ENCODE peak calls at places on chromosome 15, in seven cellular contexts. K, E, A, W, L, Q and D are unnamed samples.
A peak's percentile ranks its signal among the peaks of the same experiment; 100 is the strongest.

GRCh38 chr15:89361451-89362202 is 27.0 kb upstream of the POLG start:
- DNase-seq in E (peak; percentile 77), Q (peak; percentile 75), W (peak; percentile 89), K (peak; percentile 38), A (peak; percentile 82), L (peak; percentile 68), D (peak; percentile 33)

GRCh38 chr15:96052572-96053038 is 277.9 kb upstream of the NR2F2 start:
- DNase-seq in A (no peak), E (no peak), W (no peak), L (no peak), Q (no peak), K (no peak), D (no peak)

GRCh38 chr15:78353093-78353492 is 12.9 kb downstream of the CRABP1 start:
- DNase-seq in L (no peak), A (no peak), K (no peak), Q (no peak), W (no peak), E (no peak), D (no peak)

GRCh38 chr15:57697588-57697987 is 8.9 kb upstream of the POLR2M start:
- DNase-seq in K (no peak), E (no peak), L (no peak), Q (no peak), W (no peak), A (peak; percentile 41), D (peak; percentile 36)

GRCh38 chr15:55786341-55786740 is 43.4 kb upstream of the PRTG start:
- DNase-seq in K (no peak), W (peak; percentile 38), A (no peak), L (no peak), Q (no peak), E (no peak), D (no peak)

GRCh38 chr15:57395292-57395691 is 19.0 kb downstream of the CGNL1 start:
- DNase-seq in A (peak; percentile 82), W (no peak), L (peak; percentile 19), K (no peak), Q (no peak), E (no peak), D (peak; percentile 74)

GRCh38 chr15:65286069-65286703 is 497 bp downstream of the PARP16 start:
- DNase-seq in Q (no peak), K (no peak), E (no peak), W (no peak), A (peak; percentile 36), L (peak; percentile 67), D (no peak)

GRCh38 chr15:60905587-60905986 is 323.5 kb downstream of the RORA start:
- DNase-seq in W (peak; percentile 45), L (no peak), E (no peak), Q (no peak), K (no peak), A (no peak), D (no peak)

GRCh38 chr15:66462630-66463029 is 34.9 kb downstream of the SNAPC5 start:
- DNase-seq in A (no peak), K (no peak), E (no peak), L (no peak), Q (no peak), W (no peak), D (no peak)

GRCh38 chr15:68787609-68788264 is 33.0 kb downstream of the ANP32A start:
- DNase-seq in L (no peak), A (no peak), Q (no peak), W (no peak), E (no peak), K (no peak), D (no peak)